ENCODE peak calls at places on chromosomes 6 and 20, in six cellular contexts. H, P, Q, L, R and S are unnamed samples.
A peak's percentile ranks its signal among the peaks of the same experiment; 100 is the strongest.

GRCh38 chr6:133062702-133063319 is 178.3 kb upstream of the EYA4 start:
- DNase-seq in H (no peak), P (no peak), Q (no peak), L (no peak), R (no peak), S (no peak)

GRCh38 chr20:46293084-46293483 is 15.2 kb downstream of the CDH22 start:
- DNase-seq in H (peak; percentile 32), P (no peak), Q (no peak), L (no peak), R (no peak), S (peak; percentile 40)

GRCh38 chr6:393391-394221 is 2.1 kb downstream of the IRF4 start:
- DNase-seq in H (no peak), P (no peak), Q (no peak), L (no peak), R (peak; percentile 55), S (no peak)

GRCh38 chr6:105424177-105424783 is 21.4 kb upstream of the PREP start:
- DNase-seq in H (peak; percentile 74), P (peak; percentile 62), Q (peak; percentile 49), L (peak; percentile 24), R (peak; percentile 75), S (peak; percentile 53)

GRCh38 chr6:64732888-64733287 is 974.1 kb downstream of the EYS start:
- DNase-seq in H (no peak), P (no peak), Q (no peak), L (no peak), R (no peak), S (no peak)

GRCh38 chr6:160534050-160534696 is 129.9 kb downstream of the LPA start:
- DNase-seq in H (peak; percentile 53), P (peak; percentile 18), Q (peak; percentile 48), L (peak; percentile 20), R (peak; percentile 69), S (peak; percentile 36)

GRCh38 chr6:128491041-128491642 is 29.3 kb downstream of the PTPRK start:
- DNase-seq in H (peak; percentile 45), P (peak; percentile 28), Q (no peak), L (no peak), R (no peak), S (no peak)

GRCh38 chr20:58131581-58132142 is 96.8 kb downstream of the ANKRD60 start:
- DNase-seq in H (peak; percentile 16), P (peak; percentile 27), Q (no peak), L (no peak), R (no peak), S (no peak)

GRCh38 chr20:57374931-57375651 is 16.1 kb upstream of the RBM38 start:
- DNase-seq in H (no peak), P (no peak), Q (no peak), L (no peak), R (no peak), S (no peak)

GRCh38 chr6:129501401-129502051 is 208.5 kb downstream of the ARHGAP18 start:
- DNase-seq in H (peak; percentile 95), P (peak; percentile 98), Q (no peak), L (no peak), R (no peak), S (no peak)

GRCh38 chr6:78910611-78911134 is 43.3 kb downstream of the IRAK1BP1 start:
- DNase-seq in H (peak; percentile 8), P (no peak), Q (no peak), L (no peak), R (peak; percentile 46), S (no peak)

GRCh38 chr20:13220194-13220856 is 749 bp upstream of the ISM1 start:
- DNase-seq in H (peak; percentile 6), P (no peak), Q (peak; percentile 25), L (no peak), R (peak; percentile 47), S (peak; percentile 65)

GRCh38 chr6:19333936-19334335 is 503.2 kb upstream of the ID4 start:
- DNase-seq in H (peak; percentile 73), P (no peak), Q (no peak), L (no peak), R (no peak), S (peak; percentile 13)

GRCh38 chr6:30483677-30484279 is 5.5 kb upstream of the HLA-E start:
- DNase-seq in H (peak; percentile 85), P (peak; percentile 54), Q (no peak), L (no peak), R (no peak), S (peak; percentile 61)

GRCh38 chr6:152122434-152122833 is 315.0 kb downstream of the ESR1 start:
- DNase-seq in H (no peak), P (no peak), Q (no peak), L (no peak), R (no peak), S (no peak)

GRCh38 chr20:17579369-17580039 is 9.6 kb downstream of the DSTN start:
- DNase-seq in H (no peak), P (no peak), Q (no peak), L (no peak), R (no peak), S (no peak)

GRCh38 chr20:46688151-46689081 is 828 bp downstream of the TP53RK start:
- DNase-seq in H (peak; percentile 59), P (no peak), Q (no peak), L (no peak), R (no peak), S (peak; percentile 51)

GRCh38 chr20:54691335-54691734 is 215.9 kb downstream of the DOK5 start:
- DNase-seq in H (no peak), P (no peak), Q (no peak), L (no peak), R (no peak), S (no peak)

GRCh38 chr6:153735761-153736160 is 303.3 kb upstream of the OPRM1 start:
- DNase-seq in H (no peak), P (no peak), Q (no peak), L (no peak), R (no peak), S (no peak)

GRCh38 chr20:32333988-32334885 is 23.9 kb upstream of the ASXL1 start:
- DNase-seq in H (peak; percentile 10), P (no peak), Q (peak; percentile 7), L (no peak), R (peak; percentile 84), S (no peak)

GRCh38 chr6:143224516-143224915 is 163.8 kb downstream of the AIG1 start:
- DNase-seq in H (no peak), P (no peak), Q (no peak), L (no peak), R (no peak), S (no peak)

GRCh38 chr6:110048221-110048875 is 70.2 kb downstream of the GPR6 start:
- DNase-seq in H (no peak), P (no peak), Q (no peak), L (no peak), R (no peak), S (no peak)

GRCh38 chr6:71588490-71588889 is 297.9 kb upstream of the RIMS1 start:
- DNase-seq in H (no peak), P (no peak), Q (no peak), L (no peak), R (no peak), S (no peak)

GRCh38 chr20:35741892-35742740 is at the start of gene RBM39:
- DNase-seq in H (peak; percentile 100), P (peak; percentile 100), Q (peak; percentile 96), L (peak; percentile 98), R (peak; percentile 100), S (peak; percentile 95)

GRCh38 chr20:24910461-24910860 is 38.6 kb upstream of the CST7 start:
- DNase-seq in H (no peak), P (no peak), Q (no peak), L (no peak), R (no peak), S (no peak)

GRCh38 chr20:61724376-61724775 is 341.3 kb downstream of the TAF4 start:
- DNase-seq in H (no peak), P (no peak), Q (no peak), L (no peak), R (no peak), S (peak; percentile 36)

GRCh38 chr6:30789606-30790005 is 45.3 kb upstream of the IER3 start:
- DNase-seq in H (no peak), P (no peak), Q (no peak), L (no peak), R (no peak), S (no peak)